ENCODE peak calls at places on chromosomes 1 and 21, in eight cellular contexts. C is bronchial epithelial cell, N is foreskin keratinocyte, L is cardiac muscle cell, P is RWPE2, W is cardiac fibroblast, G is MM.1S, Y is breast epithelium. J is an unnamed sample.

GRCh38 chr1:47708658-47709301 is 270.9 kb downstream of the FOXD2 start:
- DNase-seq in C (no peak), N (no peak), L (peak), P (no peak), W (peak), G (no peak), Y (no peak), J (peak)

GRCh38 chr1:83033682-83034081 is 965.2 kb downstream of the TTLL7 start:
- DNase-seq in C (peak), N (peak), L (no peak), P (no peak), W (no peak), G (no peak), Y (no peak), J (no peak)

GRCh38 chr1:228827026-228827425 is 91.7 kb downstream of the RHOU start:
- DNase-seq in C (no peak), N (no peak), L (no peak), P (no peak), W (peak), G (no peak), Y (no peak), J (no peak)

GRCh38 chr1:32394890-32395415 is 712 bp upstream of the BSDC1 start:
- DNase-seq in C (peak), N (no peak), L (no peak), P (no peak), W (no peak), G (no peak), Y (no peak), J (no peak)

GRCh38 chr1:53166912-53167311 is 24.5 kb upstream of the SLC1A7 start:
- DNase-seq in C (no peak), N (no peak), L (no peak), P (no peak), W (no peak), G (no peak), Y (no peak), J (no peak)

GRCh38 chr21:33229099-33229775 is 501 bp upstream of the IFNAR2 start:
- DNase-seq in C (no peak), N (no peak), L (no peak), P (no peak), W (no peak), G (peak), Y (no peak), J (no peak)

GRCh38 chr1:16215882-16216753 is 3.7 kb upstream of the ARHGEF19 start:
- DNase-seq in C (peak), N (peak), L (peak), P (no peak), W (peak), G (no peak), Y (peak), J (peak)

GRCh38 chr1:156136970-156137483 is 16.4 kb upstream of the SEMA4A start:
- DNase-seq in C (no peak), N (no peak), L (no peak), P (no peak), W (no peak), G (no peak), Y (no peak), J (no peak)

GRCh38 chr1:156684227-156684782 is 7.1 kb upstream of the NES start:
- DNase-seq in C (peak), N (peak), L (no peak), P (no peak), W (no peak), G (no peak), Y (no peak), J (no peak)

GRCh38 chr1:55951291-55951690 is 628.1 kb downstream of the PLPP3 start:
- DNase-seq in C (no peak), N (no peak), L (no peak), P (no peak), W (no peak), G (no peak), Y (no peak), J (no peak)

GRCh38 chr1:94095112-94095637 is 25.8 kb downstream of the ABCA4 start:
- DNase-seq in C (no peak), N (no peak), L (no peak), P (no peak), W (peak), G (no peak), Y (no peak), J (no peak)

GRCh38 chr21:43702785-43703067 is 16.2 kb upstream of the PDXK start:
- DNase-seq in C (peak), N (no peak), L (no peak), P (no peak), W (peak), G (no peak), Y (no peak), J (no peak)

DNA sequence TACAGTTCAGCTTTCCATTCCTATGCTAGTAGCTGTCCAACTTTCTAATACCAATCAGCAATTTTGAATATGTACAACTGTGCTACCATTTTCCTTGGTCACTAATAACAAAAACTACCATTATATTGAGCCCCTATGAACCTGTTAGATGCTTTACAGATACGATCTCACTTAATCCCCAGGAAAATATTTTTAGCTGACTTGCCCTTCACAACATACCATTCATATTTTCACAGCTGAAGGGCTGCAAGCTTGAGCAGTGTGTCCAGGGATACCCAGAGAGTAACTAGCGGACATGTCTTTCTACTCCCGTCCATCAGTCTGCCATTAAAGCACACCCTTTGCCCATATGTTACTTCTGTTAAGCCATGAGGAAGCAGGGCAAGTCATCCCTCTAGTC is 140.5 kb downstream of the SPATA46 start:
- DNase-seq in C (no peak), N (no peak), L (no peak), P (no peak), W (no peak), G (no peak), Y (no peak), J (no peak)
- TF ChIP-seq CTCF in C (no peak), N (no peak), L (no peak), P (no peak), W (no peak), G (no peak), Y (no peak), J (no peak)

DNA sequence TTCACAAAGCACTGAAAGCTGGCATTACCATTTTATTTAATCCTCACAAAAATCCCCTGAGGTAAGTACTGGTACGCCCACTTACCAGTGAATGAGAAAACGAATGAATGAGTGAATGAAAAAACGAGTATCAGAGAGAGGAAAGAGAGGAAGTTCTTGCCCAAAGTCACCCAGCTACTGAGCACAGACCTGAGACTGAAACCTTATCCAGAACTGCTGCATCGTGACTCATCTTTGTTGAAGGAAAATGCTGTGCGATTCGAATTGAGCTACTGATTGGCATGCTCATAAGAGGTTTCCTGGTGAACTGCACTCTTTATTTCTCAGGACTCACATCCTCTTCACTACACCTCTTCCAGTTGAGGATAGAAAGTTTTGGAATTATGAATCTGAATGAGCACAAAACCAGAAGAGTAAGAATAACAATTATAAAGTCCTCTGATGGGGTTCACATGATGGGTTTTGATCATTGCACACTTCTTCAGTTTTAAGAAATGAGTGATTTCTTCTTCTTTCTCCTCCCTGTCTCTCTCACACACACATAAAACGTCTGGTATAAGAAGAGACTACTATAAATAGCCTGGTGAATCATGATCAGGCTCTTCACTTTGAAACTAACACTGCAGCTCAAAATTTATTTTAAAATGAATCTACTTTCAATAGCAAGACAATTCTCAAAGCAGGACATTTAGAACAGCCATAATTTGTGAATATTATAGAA is 32.1 kb downstream of the IL12RB2 start:
- DNase-seq in C (peak), N (peak), L (no peak), P (no peak), W (peak), G (peak), Y (no peak), J (no peak)
- TF ChIP-seq CTCF in C (no peak), N (no peak), L (no peak), P (no peak), W (no peak), G (no peak), Y (no peak), J (no peak)

GRCh38 chr1:227379555-227379892 is 61.2 kb upstream of the CDC42BPA start:
- DNase-seq in C (no peak), N (no peak), L (no peak), P (no peak), W (no peak), G (no peak), Y (no peak), J (no peak)
- TF ChIP-seq CTCF in C (no peak), N (no peak), L (no peak), P (no peak), W (no peak), G (no peak), Y (no peak), J (no peak)

DNA sequence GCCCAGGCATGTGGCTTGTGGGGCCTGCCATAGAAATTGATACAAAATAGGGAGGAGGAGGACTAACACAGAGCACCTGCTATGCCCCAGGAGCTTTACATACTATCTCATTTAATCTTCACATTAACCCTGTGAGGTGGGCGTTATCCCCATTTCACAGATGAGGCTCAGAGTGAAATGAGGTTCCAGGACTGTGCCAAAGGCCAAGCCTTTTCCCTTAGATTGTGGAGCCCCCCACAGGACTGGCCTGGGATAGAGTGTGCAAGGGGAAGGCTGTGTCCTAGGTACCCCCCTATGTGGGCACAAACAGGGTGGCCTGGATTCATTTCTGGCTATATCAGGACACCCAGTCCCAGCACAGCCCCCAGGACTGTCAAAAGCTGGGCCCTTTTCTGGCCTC is 2.2 kb upstream of the DDOST start:
- DNase-seq in C (no peak), N (no peak), L (no peak), P (no peak), W (no peak), G (no peak), Y (no peak), J (no peak)
- TF ChIP-seq CTCF in C (no peak), N (peak), L (no peak), P (no peak), W (no peak), G (no peak), Y (no peak), J (no peak)

DNA sequence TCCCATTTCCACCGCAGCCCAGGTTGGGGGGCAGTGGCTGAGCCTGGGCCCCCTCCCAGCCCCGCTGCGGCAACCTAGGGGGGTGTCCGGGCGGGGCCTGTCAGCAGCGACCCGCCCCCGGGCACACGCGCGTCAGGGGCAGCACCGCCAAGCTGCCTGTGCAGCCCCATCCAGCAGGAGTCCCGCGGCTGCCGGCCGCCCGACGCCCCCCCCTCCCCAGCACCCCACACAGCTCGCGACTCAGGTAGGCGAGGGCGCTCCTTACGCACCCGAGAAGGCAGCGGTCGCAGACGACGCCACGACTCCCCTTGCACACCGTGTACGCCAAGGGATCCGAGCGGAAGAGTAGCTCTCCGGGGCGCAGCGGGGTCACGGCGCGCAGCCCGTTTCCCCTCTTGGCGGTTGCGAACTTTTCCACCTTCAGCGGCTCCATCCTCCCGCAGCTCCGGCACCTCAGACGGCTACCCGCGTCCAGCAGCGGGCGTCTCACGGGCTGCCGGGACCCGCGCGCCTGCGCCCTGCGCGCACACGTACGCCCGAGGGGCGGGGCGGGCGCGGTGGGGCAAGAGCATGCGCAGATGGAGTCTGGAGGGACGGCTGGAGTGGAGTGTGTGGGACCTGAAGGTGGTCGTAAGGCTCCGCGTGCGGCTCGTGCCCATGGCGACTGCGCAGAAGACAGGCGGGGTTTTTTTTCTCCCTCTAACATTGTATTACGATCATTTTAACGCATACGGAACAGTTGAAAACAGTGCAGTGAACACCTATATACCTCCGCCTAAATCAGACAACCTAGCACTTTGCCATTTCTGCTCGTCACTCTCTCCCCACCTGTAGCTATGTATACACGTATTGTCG is at the start of gene SMYD3:
- DNase-seq in C (peak), N (peak), L (peak), P (no peak), W (peak), G (peak), Y (peak), J (peak)
- TF ChIP-seq CTCF in C (peak), N (peak), L (peak), P (peak), W (peak), G (peak), Y (no peak), J (no peak)

GRCh38 chr1:85090225-85090624 is 41.9 kb upstream of the MCOLN3 start:
- DNase-seq in C (no peak), N (no peak), L (no peak), P (no peak), W (no peak), G (no peak), Y (no peak), J (no peak)
- TF ChIP-seq CTCF in C (no peak), N (no peak), L (no peak), P (no peak), W (no peak), G (no peak), Y (no peak), J (no peak)